ENCODE peak calls at places on chromosomes 4 and X, in five cellular contexts. M, A, O, G and F are unnamed samples.

GRCh38 chr4:15894923-15895411 is 43.6 kb downstream of the FGFBP1 start:
- DNase-seq in M (no peak), A (no peak), O (no peak), G (no peak), F (no peak)

GRCh38 chr4:182944484-182945227 is 27.5 kb upstream of the DCTD start:
- DNase-seq in M (no peak), A (no peak), O (no peak), G (no peak), F (no peak)

GRCh38 chr4:70844180-70844579 is 4.5 kb upstream of the GRSF1 start:
- DNase-seq in M (no peak), A (no peak), O (no peak), G (no peak), F (no peak)

GRCh38 chr4:102174800-102175199 is 170.5 kb downstream of the SLC39A8 start:
- DNase-seq in M (no peak), A (no peak), O (no peak), G (peak), F (no peak)

GRCh38 chr4:128868758-128869157 is 59.3 kb downstream of the JADE1 start:
- DNase-seq in M (no peak), A (no peak), O (no peak), G (no peak), F (no peak)

GRCh38 chr4:82523179-82523578 is 38.6 kb downstream of the TMEM150C start:
- DNase-seq in M (no peak), A (no peak), O (no peak), G (no peak), F (no peak)

GRCh38 chr4:67770422-67770821 is 16.2 kb upstream of the GNRHR start:
- DNase-seq in M (no peak), A (no peak), O (no peak), G (no peak), F (no peak)

GRCh38 chr4:118398226-118399090 is 45.7 kb upstream of the PRSS12 start:
- DNase-seq in M (no peak), A (no peak), O (no peak), G (no peak), F (no peak)

GRCh38 chr4:112060212-112060611 is 85.0 kb upstream of the FAM241A start:
- DNase-seq in M (no peak), A (no peak), O (no peak), G (peak), F (no peak)

GRCh38 chr4:142474398-142475087 is 371.6 kb downstream of the INPP4B start:
- DNase-seq in M (no peak), A (no peak), O (no peak), G (no peak), F (no peak)

GRCh38 chr4:72525938-72526337 is 43.1 kb downstream of the ADAMTS3 start:
- DNase-seq in M (peak), A (peak), O (peak), G (peak), F (no peak)

GRCh38 chrX:30973784-30974427 is 84.9 kb upstream of the TAB3 start:
- DNase-seq in M (no peak), A (no peak), O (no peak), G (no peak), F (no peak)

GRCh38 chr4:184267673-184268573 is 50.2 kb upstream of the ENPP6 start:
- DNase-seq in M (peak), A (peak), O (no peak), G (peak), F (no peak)

GRCh38 chr4:186771624-186772023 is 48.0 kb upstream of the FAT1 start:
- DNase-seq in M (no peak), A (no peak), O (no peak), G (no peak), F (no peak)

GRCh38 chr4:16717266-16717970 is 181.0 kb downstream of the LDB2 start:
- DNase-seq in M (no peak), A (no peak), O (no peak), G (peak), F (no peak)

GRCh38 chr4:128009428-128009827 is 44.2 kb downstream of the ABHD18 start:
- DNase-seq in M (no peak), A (no peak), O (no peak), G (no peak), F (no peak)

GRCh38 chrX:18010251-18010650 is 149.2 kb upstream of the RAI2 start:
- DNase-seq in M (no peak), A (no peak), O (no peak), G (no peak), F (no peak)

GRCh38 chr4:92387459-92388069 is 83.8 kb downstream of the GRID2 start:
- DNase-seq in M (no peak), A (no peak), O (no peak), G (peak), F (no peak)

GRCh38 chrX:95762716-95763115 is 921.9 kb upstream of the DIAPH2 start:
- DNase-seq in M (no peak), A (no peak), O (no peak), G (no peak), F (no peak)

GRCh38 chr4:188032583-188032982 is 37.0 kb downstream of the ZFP42 start:
- DNase-seq in M (no peak), A (no peak), O (no peak), G (no peak), F (no peak)

GRCh38 chr4:138688531-138689181 is 326.9 kb upstream of the NOCT start:
- DNase-seq in M (no peak), A (no peak), O (no peak), G (no peak), F (no peak)

GRCh38 chrX:101619336-101619735 is 1.5 kb upstream of the ARMCX6 start:
- DNase-seq in M (no peak), A (no peak), O (no peak), G (peak), F (no peak)

GRCh38 chr4:156294577-156294976 is 340.9 kb upstream of the CTSO start:
- DNase-seq in M (no peak), A (no peak), O (no peak), G (peak), F (no peak)

GRCh38 chr4:156293657-156294297 is 340.1 kb upstream of the CTSO start:
- DNase-seq in M (no peak), A (no peak), O (no peak), G (peak), F (no peak)

GRCh38 chr4:183335369-183335940 is 13.2 kb upstream of the CLDN24 start:
- DNase-seq in M (no peak), A (peak), O (no peak), G (peak), F (no peak)

GRCh38 chr4:95537967-95538485 is 10.7 kb downstream of the UNC5C start:
- DNase-seq in M (no peak), A (no peak), O (no peak), G (no peak), F (no peak)

GRCh38 chr4:25865586-25865985 is 2.8 kb upstream of the SEL1L3 start:
- DNase-seq in M (no peak), A (no peak), O (no peak), G (no peak), F (no peak)

GRCh38 chrX:19889582-19890342 is 2.4 kb upstream of the SH3KBP1 start:
- DNase-seq in M (no peak), A (no peak), O (peak), G (peak), F (no peak)

GRCh38 chr4:113919145-113919544 is 60.3 kb downstream of the ARSJ start:
- DNase-seq in M (no peak), A (no peak), O (no peak), G (no peak), F (no peak)

GRCh38 chr4:128853741-128854140 is 44.2 kb downstream of the JADE1 start:
- DNase-seq in M (no peak), A (no peak), O (no peak), G (peak), F (no peak)

GRCh38 chrX:53732797-53733196 is 46.3 kb upstream of the HUWE1 start:
- DNase-seq in M (no peak), A (no peak), O (no peak), G (no peak), F (no peak)

GRCh38 chr4:60726779-60727178 is 473.3 kb upstream of the ADGRL3 start:
- DNase-seq in M (no peak), A (no peak), O (no peak), G (no peak), F (no peak)

GRCh38 chrX:38347136-38347535 is 5.3 kb upstream of the OTC start:
- DNase-seq in M (no peak), A (no peak), O (no peak), G (peak), F (no peak)

GRCh38 chrX:29652484-29652883 is 562.9 kb upstream of the MAGEB2 start:
- DNase-seq in M (no peak), A (no peak), O (no peak), G (peak), F (no peak)

GRCh38 chrX:47214435-47215077 is 3.9 kb upstream of the CDK16 start:
- DNase-seq in M (no peak), A (no peak), O (no peak), G (no peak), F (no peak)

GRCh38 chrX:1212532-1212931 is at the start of gene CRLF2:
- DNase-seq in M (no peak), A (no peak), O (no peak), G (no peak), F (no peak)

GRCh38 chrX:16484338-16484737 is 165.6 kb upstream of the S100G start:
- DNase-seq in M (no peak), A (no peak), O (no peak), G (peak), F (no peak)

GRCh38 chr4:24965627-24966026 is 52.8 kb upstream of the CCDC149 start:
- DNase-seq in M (no peak), A (no peak), O (no peak), G (no peak), F (no peak)

GRCh38 chr4:116702949-116703348 is 382.4 kb downstream of the TRAM1L1 start:
- DNase-seq in M (no peak), A (no peak), O (no peak), G (no peak), F (no peak)
- TF ChIP-seq CTCF in M (no peak), A (no peak), O (no peak), G (peak), F (peak)

GRCh38 chrX:40170830-40171512 is 73.2 kb upstream of the BCOR start:
- DNase-seq in M (no peak), A (no peak), O (peak), G (no peak), F (no peak)

GRCh38 chrX:40172169-40172979 is 74.6 kb upstream of the BCOR start:
- DNase-seq in M (peak), A (peak), O (peak), G (peak), F (no peak)

GRCh38 chrX:40172980-40173661 is 75.4 kb upstream of the BCOR start:
- DNase-seq in M (no peak), A (no peak), O (no peak), G (no peak), F (no peak)

GRCh38 chrX:40169193-40170086 is 71.7 kb upstream of the BCOR start:
- DNase-seq in M (peak), A (peak), O (peak), G (peak), F (no peak)

GRCh38 chrX:40171513-40172168 is 73.9 kb upstream of the BCOR start:
- DNase-seq in M (no peak), A (peak), O (peak), G (peak), F (no peak)
- TF ChIP-seq CTCF in M (no peak), A (no peak), O (no peak), G (no peak), F (no peak)

GRCh38 chr4:157514711-157515110 is 294.2 kb downstream of the GRIA2 start:
- DNase-seq in M (no peak), A (no peak), O (no peak), G (no peak), F (no peak)
- TF ChIP-seq CTCF in M (no peak), A (no peak), O (no peak), G (peak), F (peak)

DNA sequence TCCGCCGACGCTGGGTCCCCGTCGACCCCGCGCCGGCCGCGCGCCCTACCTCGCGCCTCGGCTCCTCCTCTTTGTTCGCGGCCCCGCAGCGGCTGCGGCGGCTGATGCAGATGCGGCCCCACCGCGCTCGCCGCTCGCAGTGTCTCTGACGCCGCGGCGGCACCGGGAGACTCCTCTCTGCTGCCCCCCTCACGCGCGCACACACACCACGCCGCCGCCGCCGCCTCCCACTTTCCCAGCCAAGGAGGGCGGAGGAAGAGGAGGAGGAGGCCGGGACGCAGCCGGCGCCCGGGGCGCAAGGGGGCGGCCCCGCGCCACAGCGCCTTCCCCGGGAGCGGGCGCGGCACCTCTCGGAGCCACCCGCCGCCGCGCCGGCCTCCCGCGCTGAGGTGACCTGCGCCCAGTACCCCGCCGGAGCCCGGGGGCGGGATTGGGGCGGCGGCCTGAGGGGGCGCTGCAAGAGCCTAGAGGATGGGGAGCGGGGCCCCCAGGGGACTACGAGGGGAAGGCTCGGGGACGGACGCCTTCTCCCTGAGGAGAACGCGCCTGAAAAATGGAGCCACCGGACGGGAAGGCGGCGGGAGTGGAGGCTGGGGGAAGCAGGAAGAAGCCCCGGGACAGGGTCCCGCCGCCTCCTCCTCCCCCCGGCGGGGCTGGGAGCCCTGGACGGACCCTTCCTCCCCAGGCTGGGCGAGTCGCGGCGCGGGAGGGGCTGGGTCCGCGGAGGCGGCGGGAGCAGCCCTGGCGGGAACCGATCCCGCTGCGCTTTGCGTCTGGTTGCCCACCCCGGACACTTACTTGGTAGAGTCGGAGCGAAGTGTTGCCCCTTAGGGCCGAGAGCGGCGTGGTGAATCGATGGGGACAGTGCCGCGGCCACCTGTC is at the start of gene SH3RF1:
- DNase-seq in M (peak), A (peak), O (peak), G (peak), F (peak)
- TF ChIP-seq CTCF in M (peak), A (peak), O (no peak), G (peak), F (no peak)

GRCh38 chrX:87664381-87664780 is 146.8 kb downstream of the KLHL4 start:
- DNase-seq in M (no peak), A (no peak), O (no peak), G (peak), F (no peak)
- TF ChIP-seq CTCF in M (peak), A (peak), O (no peak), G (peak), F (peak)

DNA sequence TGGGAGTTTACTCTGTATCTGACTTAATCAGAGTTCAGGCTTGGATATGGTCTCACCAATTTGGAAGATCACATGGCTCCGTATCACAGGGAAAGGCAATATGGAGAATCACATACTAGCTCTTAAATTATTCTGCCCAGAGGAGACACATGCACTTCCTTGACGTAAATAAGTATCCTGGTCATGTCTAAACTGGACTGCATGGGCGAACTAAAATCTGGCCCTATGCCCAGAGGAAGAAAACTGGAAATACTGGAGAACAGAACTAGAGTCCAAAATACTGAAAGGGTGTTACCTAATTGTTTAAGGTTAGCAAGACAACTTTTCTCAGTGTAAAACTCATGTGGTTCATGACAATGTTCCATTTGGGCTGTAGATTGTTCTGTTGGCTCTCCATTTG is 832.3 kb downstream of the RAB28 start:
- DNase-seq in M (no peak), A (no peak), O (no peak), G (no peak), F (no peak)
- TF ChIP-seq CTCF in M (no peak), A (no peak), O (no peak), G (no peak), F (no peak)

GRCh38 chr4:36244257-36245084 is at the start of gene ARAP2:
- DNase-seq in M (peak), A (peak), O (no peak), G (peak), F (peak)
- TF ChIP-seq CTCF in M (no peak), A (no peak), O (no peak), G (no peak), F (no peak)

GRCh38 chr4:4289575-4289929 is 402 bp downstream of the LYAR start:
- DNase-seq in M (peak), A (no peak), O (peak), G (no peak), F (no peak)

GRCh38 chr4:4289055-4289454 is 899 bp downstream of the LYAR start:
- DNase-seq in M (no peak), A (no peak), O (no peak), G (no peak), F (no peak)

GRCh38 chr4:4293279-4293678 is 3.2 kb downstream of the ZBTB49 start:
- DNase-seq in M (no peak), A (no peak), O (no peak), G (no peak), F (no peak)

GRCh38 chr4:4288098-4288497 is 1.9 kb downstream of the LYAR start:
- DNase-seq in M (no peak), A (no peak), O (no peak), G (no peak), F (no peak)

DNA sequence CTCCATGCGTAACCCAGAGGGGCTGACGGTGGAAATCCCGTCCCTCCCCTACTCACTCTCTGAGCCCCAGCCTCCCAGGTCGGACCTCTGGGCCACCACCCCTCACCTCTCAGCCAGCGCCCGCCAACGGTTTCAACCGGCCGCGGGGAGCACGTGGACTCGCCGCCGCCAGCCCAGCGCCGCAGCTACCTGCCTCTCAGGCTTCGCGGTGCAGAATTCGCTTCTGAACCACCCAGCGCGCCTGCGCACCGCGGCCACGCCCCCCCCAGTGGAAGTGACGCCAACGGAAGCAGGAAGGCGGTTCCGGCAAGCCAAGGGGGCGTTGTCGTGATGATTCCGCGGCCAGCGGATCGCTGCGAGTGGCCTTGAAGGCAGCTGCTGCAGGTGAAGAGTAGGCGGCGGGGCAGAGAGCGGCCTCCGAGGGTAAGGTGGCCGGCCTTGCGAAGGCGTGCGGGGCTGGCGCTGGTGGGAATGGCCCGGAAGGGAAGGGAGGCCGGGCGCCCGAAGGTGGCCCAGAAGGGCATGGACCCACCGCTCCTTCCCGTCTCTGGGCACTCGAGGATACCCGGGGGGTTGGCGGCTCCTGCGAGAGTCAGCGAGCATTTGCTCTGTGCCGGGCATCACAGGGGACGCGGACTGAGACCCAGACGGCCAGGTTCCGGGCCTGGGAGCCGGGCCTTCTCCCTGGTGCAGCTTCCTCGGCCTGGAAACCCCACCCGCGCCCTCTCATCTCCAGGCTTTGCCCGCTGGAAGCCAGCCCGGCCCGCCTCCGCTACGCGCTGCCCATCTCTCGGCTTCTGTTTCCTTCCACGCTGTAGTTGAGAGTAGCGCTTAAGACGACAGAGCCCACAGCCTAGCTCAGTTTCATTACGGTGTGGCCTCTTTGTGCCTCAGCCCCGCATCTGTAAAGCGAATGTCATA is at the start of the genes LYAR and ZBTB49:
- DNase-seq in M (peak), A (peak), O (peak), G (peak), F (peak)
- TF ChIP-seq CTCF in M (no peak), A (no peak), O (no peak), G (no peak), F (no peak)

GRCh38 chrX:40496728-40497127 is 84.0 kb upstream of the ATP6AP2 start:
- DNase-seq in M (no peak), A (no peak), O (peak), G (peak), F (no peak)
- TF ChIP-seq CTCF in M (no peak), A (no peak), O (no peak), G (peak), F (no peak)

GRCh38 chrX:115912372-115912897 is 258.1 kb upstream of the AGTR2 start:
- DNase-seq in M (no peak), A (no peak), O (no peak), G (no peak), F (no peak)
- TF ChIP-seq CTCF in M (no peak), A (no peak), O (no peak), G (peak), F (no peak)